ENCODE peak calls at places on chromosome 5, in six cellular contexts. H is K562, I is GM12891, R is HepG2, E is H1, N is GM12878. F is an unnamed sample.

GRCh38 chr5:72498284-72498683 is 8.9 kb downstream of the ZNF366 start:
- DNase-seq in H (no peak), I (no peak), R (no peak), E (no peak), N (no peak), F (no peak)

GRCh38 chr5:126363658-126364057 is 59.6 kb upstream of the GRAMD2B start:
- DNase-seq in H (no peak), I (no peak), R (peak; percentile 51), E (no peak), N (no peak), F (no peak)

GRCh38 chr5:73831066-73831465 is 205.1 kb downstream of the ARHGEF28 start:
- DNase-seq in H (no peak), I (no peak), R (no peak), E (no peak), N (no peak), F (no peak)

GRCh38 chr5:24505291-24505690 is 139.5 kb downstream of the CDH10 start:
- DNase-seq in H (no peak), I (no peak), R (no peak), E (no peak), N (no peak), F (no peak)

GRCh38 chr5:41871866-41872265 is 1.6 kb upstream of the OXCT1 start:
- DNase-seq in H (no peak), I (no peak), R (no peak), E (no peak), N (no peak), F (no peak)

GRCh38 chr5:143057580-143057999 is 287.4 kb downstream of the ARHGAP26 start:
- DNase-seq in H (no peak), I (no peak), R (no peak), E (no peak), N (peak; percentile 85), F (no peak)

GRCh38 chr5:89255845-89256463 is 373.0 kb upstream of the MEF2C start:
- DNase-seq in H (peak; percentile 60), I (no peak), R (no peak), E (peak; percentile 0), N (no peak), F (no peak)

GRCh38 chr5:115859378-115859777 is 17.6 kb downstream of the AP3S1 start:
- DNase-seq in H (no peak), I (no peak), R (no peak), E (no peak), N (no peak), F (no peak)

GRCh38 chr5:71939452-71939932 is 167.8 kb upstream of the MAP1B start:
- DNase-seq in H (no peak), I (no peak), R (no peak), E (no peak), N (no peak), F (no peak)

GRCh38 chr5:62142351-62142750 is 163.7 kb upstream of the KIF2A start:
- DNase-seq in H (no peak), I (no peak), R (no peak), E (no peak), N (no peak), F (no peak)

GRCh38 chr5:69245031-69245430 is 10.3 kb downstream of the CDK7 start:
- DNase-seq in H (no peak), I (no peak), R (no peak), E (no peak), N (no peak), F (no peak)

GRCh38 chr5:115461506-115462290 is 82.9 kb downstream of the FEM1C start:
- DNase-seq in H (no peak), I (no peak), R (no peak), E (no peak), N (no peak), F (no peak)

GRCh38 chr5:76014005-76014404 is 69.2 kb upstream of the SV2C start:
- DNase-seq in H (no peak), I (no peak), R (no peak), E (no peak), N (no peak), F (no peak)

GRCh38 chr5:3197699-3198098 is 397.9 kb upstream of the IRX1 start:
- DNase-seq in H (no peak), I (no peak), R (no peak), E (no peak), N (no peak), F (no peak)

GRCh38 chr5:145521066-145521465 is 314.1 kb downstream of the PRELID2 start:
- DNase-seq in H (no peak), I (no peak), R (no peak), E (no peak), N (no peak), F (no peak)

GRCh38 chr5:38697013-38697412 is 140.6 kb upstream of the LIFR start:
- DNase-seq in H (no peak), I (no peak), R (peak; percentile 51), E (no peak), N (no peak), F (no peak)

GRCh38 chr5:74903165-74903787 is 37.1 kb upstream of the FAM169A start:
- DNase-seq in H (no peak), I (peak; percentile 47), R (peak; percentile 66), E (peak; percentile 71), N (no peak), F (no peak)

GRCh38 chr5:135594416-135594960 is 15.7 kb upstream of the CXCL14 start:
- DNase-seq in H (no peak), I (no peak), R (no peak), E (no peak), N (no peak), F (no peak)

GRCh38 chr5:78706825-78707224 is 58.3 kb upstream of the LHFPL2 start:
- DNase-seq in H (no peak), I (no peak), R (no peak), E (no peak), N (no peak), F (no peak)

GRCh38 chr5:91373600-91373999 is 9.5 kb downstream of the ARRDC3 start:
- DNase-seq in H (no peak), I (no peak), R (no peak), E (no peak), N (no peak), F (no peak)

GRCh38 chr5:3518057-3518456 is 77.6 kb upstream of the IRX1 start:
- DNase-seq in H (no peak), I (no peak), R (no peak), E (no peak), N (no peak), F (no peak)

GRCh38 chr5:147017191-147017590 is 138.6 kb upstream of the PPP2R2B start:
- DNase-seq in H (no peak), I (no peak), R (no peak), E (no peak), N (no peak), F (no peak)

GRCh38 chr5:59587489-59588337 is 305.8 kb downstream of the PDE4D start:
- DNase-seq in H (no peak), I (no peak), R (no peak), E (peak; percentile 70), N (no peak), F (no peak)

GRCh38 chr5:163869611-163870010 is 364.2 kb downstream of the MAT2B start:
- DNase-seq in H (no peak), I (no peak), R (no peak), E (no peak), N (no peak), F (no peak)

GRCh38 chr5:163867738-163868137 is 362.3 kb downstream of the MAT2B start:
- DNase-seq in H (no peak), I (no peak), R (no peak), E (no peak), N (no peak), F (no peak)

GRCh38 chr5:163861670-163862069 is 356.3 kb downstream of the MAT2B start:
- DNase-seq in H (no peak), I (no peak), R (no peak), E (no peak), N (no peak), F (no peak)

GRCh38 chr5:163867324-163867723 is 361.9 kb downstream of the MAT2B start:
- DNase-seq in H (no peak), I (no peak), R (no peak), E (no peak), N (no peak), F (no peak)
- TF ChIP-seq POLR2A in H (no peak), I (no peak), R (no peak), E (no peak), N (no peak), F (no peak)

GRCh38 chr5:176888016-176888864 is 10.9 kb downstream of the HK3 start:
- DNase-seq in H (no peak), I (no peak), R (no peak), E (no peak), N (no peak), F (no peak)

GRCh38 chr5:176886336-176887251 is 12.6 kb downstream of the HK3 start:
- DNase-seq in H (no peak), I (no peak), R (no peak), E (no peak), N (no peak), F (no peak)

GRCh38 chr5:176889321-176890280 is 9.5 kb downstream of the HK3 start:
- DNase-seq in H (no peak), I (no peak), R (no peak), E (no peak), N (no peak), F (no peak)

GRCh38 chr5:176888865-176889165 is 10.3 kb downstream of the HK3 start:
- DNase-seq in H (no peak), I (no peak), R (no peak), E (no peak), N (no peak), F (no peak)

DNA sequence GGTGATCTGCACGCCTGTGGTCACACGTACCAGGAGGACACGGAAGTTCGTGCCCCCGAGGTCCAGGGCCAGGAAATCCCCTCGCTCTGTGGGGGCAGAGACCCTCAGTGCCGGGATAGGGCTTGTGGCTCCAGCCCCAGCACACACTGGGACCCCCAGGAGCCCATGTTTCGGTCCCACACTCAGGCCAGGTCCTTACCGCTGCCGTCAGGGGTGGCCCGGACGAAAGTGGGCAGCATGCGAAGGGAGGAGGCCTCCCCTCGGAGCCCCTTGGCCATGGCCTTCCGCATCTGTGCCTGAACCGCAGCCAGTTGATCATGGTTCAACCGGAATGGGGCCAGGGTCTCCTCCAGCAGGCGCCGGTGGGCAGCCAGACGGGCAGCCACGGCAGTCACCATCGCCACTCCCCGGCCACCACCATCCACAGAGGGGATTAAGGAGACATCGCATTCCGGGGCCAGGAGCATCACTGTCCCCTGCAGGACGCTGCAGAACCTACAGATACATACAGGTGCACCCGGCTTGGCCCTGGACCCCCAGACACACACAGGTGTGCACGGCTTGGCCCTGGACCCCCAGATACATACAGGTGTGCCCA is 11.8 kb downstream of the HK3 start:
- DNase-seq in H (no peak), I (no peak), R (no peak), E (no peak), N (no peak), F (no peak)
- TF ChIP-seq TAF1 in H (no peak), I (no peak), R (no peak), E (no peak), N (no peak), F (no peak)

DNA sequence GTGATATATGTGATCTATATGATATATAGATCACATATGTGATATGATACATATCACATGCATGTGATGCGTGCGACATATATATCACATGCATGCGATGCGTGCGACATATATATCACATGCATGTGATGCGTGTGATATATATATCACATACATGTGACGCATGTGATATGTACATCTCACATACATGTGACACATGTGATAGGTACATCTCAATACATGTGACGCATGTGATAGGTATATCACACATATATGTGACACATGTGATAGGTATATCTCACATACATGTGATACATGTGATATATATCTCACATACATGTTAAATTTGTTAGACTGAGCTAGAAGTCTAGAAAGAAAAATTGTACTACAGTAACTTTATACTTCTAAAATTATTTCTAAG is 1095.9 kb downstream of the EFNA5 start:
- DNase-seq in H (no peak), I (no peak), R (no peak), E (no peak), N (no peak), F (no peak)
- TF ChIP-seq POLR2A in H (no peak), I (no peak), R (no peak), E (no peak), N (no peak), F (no peak)

GRCh38 chr5:6187501-6187900 is 190.8 kb downstream of the MED10 start:
- DNase-seq in H (no peak), I (no peak), R (no peak), E (no peak), N (no peak), F (no peak)
- TF ChIP-seq TAF1 in H (no peak), I (no peak), R (no peak), E (no peak), N (no peak), F (no peak)

F was measured in GM12892.